ENCODE peak calls at places on chromosomes 16 and 17, in ten cellular contexts. One of them, this sample, is unnamed.

GRCh38 chr17:68748381-68748780 is 147.2 kb upstream of the FAM20A start:
- DNase-seq in HCT116: no peak
- DNase-seq in left ventricle myocardium inferior: no peak
- DNase-seq in HL-60: no peak
- DNase-seq in cardiac muscle cell: no peak
- DNase-seq in colonic mucosa: no peak
- DNase-seq in breast epithelium: no peak
- DNase-seq in PC-3: no peak
- DNase-seq in ovary: no peak
- DNase-seq in upper lobe of right lung: no peak
- DNase-seq in this sample: no peak

GRCh38 chr17:27853121-27853520 is 40.0 kb downstream of the LYRM9 start:
- DNase-seq in HCT116: no peak
- DNase-seq in left ventricle myocardium inferior: no peak
- DNase-seq in HL-60: no peak
- DNase-seq in cardiac muscle cell: no peak
- DNase-seq in colonic mucosa: no peak
- DNase-seq in breast epithelium: no peak
- DNase-seq in PC-3: peak; percentile 9
- DNase-seq in ovary: no peak
- DNase-seq in upper lobe of right lung: no peak
- DNase-seq in this sample: no peak

GRCh38 chr17:70166571-70166970 is 2.8 kb upstream of the KCNJ2 start:
- DNase-seq in HCT116: no peak
- DNase-seq in left ventricle myocardium inferior: no peak
- DNase-seq in HL-60: no peak
- DNase-seq in cardiac muscle cell: no peak
- DNase-seq in colonic mucosa: no peak
- DNase-seq in breast epithelium: no peak
- DNase-seq in PC-3: no peak
- DNase-seq in ovary: no peak
- DNase-seq in upper lobe of right lung: no peak
- DNase-seq in this sample: no peak

GRCh38 chr17:5533486-5534315 is 47.3 kb downstream of the MIS12 start:
- DNase-seq in HCT116: no peak
- DNase-seq in left ventricle myocardium inferior: no peak
- DNase-seq in HL-60: no peak
- DNase-seq in cardiac muscle cell: no peak
- DNase-seq in colonic mucosa: no peak
- DNase-seq in breast epithelium: no peak
- DNase-seq in PC-3: no peak
- DNase-seq in ovary: no peak
- DNase-seq in upper lobe of right lung: peak; percentile 26
- DNase-seq in this sample: no peak

GRCh38 chr17:28315846-28316705 is 2.9 kb upstream of the TMEM97 start:
- DNase-seq in HCT116: no peak
- DNase-seq in left ventricle myocardium inferior: no peak
- DNase-seq in HL-60: no peak
- DNase-seq in cardiac muscle cell: no peak
- DNase-seq in colonic mucosa: no peak
- DNase-seq in breast epithelium: no peak
- DNase-seq in PC-3: no peak
- DNase-seq in ovary: no peak
- DNase-seq in upper lobe of right lung: no peak
- DNase-seq in this sample: no peak

GRCh38 chr17:1264196-1264595 is 6.0 kb upstream of the BHLHA9 start:
- DNase-seq in HCT116: no peak
- DNase-seq in left ventricle myocardium inferior: no peak
- DNase-seq in HL-60: no peak
- DNase-seq in cardiac muscle cell: peak; percentile 15
- DNase-seq in colonic mucosa: no peak
- DNase-seq in breast epithelium: no peak
- DNase-seq in PC-3: no peak
- DNase-seq in ovary: no peak
- DNase-seq in upper lobe of right lung: no peak
- DNase-seq in this sample: no peak

GRCh38 chr17:80725532-80725931 is 180.9 kb downstream of the RPTOR start:
- DNase-seq in HCT116: no peak
- DNase-seq in left ventricle myocardium inferior: no peak
- DNase-seq in HL-60: no peak
- DNase-seq in cardiac muscle cell: peak; percentile 9
- DNase-seq in colonic mucosa: no peak
- DNase-seq in breast epithelium: no peak
- DNase-seq in PC-3: no peak
- DNase-seq in ovary: no peak
- DNase-seq in upper lobe of right lung: no peak
- DNase-seq in this sample: no peak

GRCh38 chr17:31388770-31389672 is 2.5 kb upstream of the RAB11FIP4 start:
- DNase-seq in HCT116: no peak
- DNase-seq in left ventricle myocardium inferior: no peak
- DNase-seq in HL-60: no peak
- DNase-seq in cardiac muscle cell: peak; percentile 33
- DNase-seq in colonic mucosa: no peak
- DNase-seq in breast epithelium: no peak
- DNase-seq in PC-3: peak; percentile 10
- DNase-seq in ovary: no peak
- DNase-seq in upper lobe of right lung: no peak
- DNase-seq in this sample: no peak

GRCh38 chr17:2390199-2390880 is 10.5 kb downstream of the MNT start:
- DNase-seq in HCT116: no peak
- DNase-seq in left ventricle myocardium inferior: no peak
- DNase-seq in HL-60: no peak
- DNase-seq in cardiac muscle cell: no peak
- DNase-seq in colonic mucosa: no peak
- DNase-seq in breast epithelium: no peak
- DNase-seq in PC-3: no peak
- DNase-seq in ovary: peak; percentile 45
- DNase-seq in upper lobe of right lung: no peak
- DNase-seq in this sample: peak; percentile 45

GRCh38 chr17:80065478-80066170 is 29.2 kb downstream of the CCDC40 start:
- DNase-seq in HCT116: no peak
- DNase-seq in left ventricle myocardium inferior: no peak
- DNase-seq in HL-60: no peak
- DNase-seq in cardiac muscle cell: no peak
- DNase-seq in colonic mucosa: no peak
- DNase-seq in breast epithelium: no peak
- DNase-seq in PC-3: no peak
- DNase-seq in ovary: no peak
- DNase-seq in upper lobe of right lung: no peak
- DNase-seq in this sample: no peak

GRCh38 chr16:66510298-66510697 is 39.6 kb downstream of the TK2 start:
- DNase-seq in HCT116: no peak
- DNase-seq in left ventricle myocardium inferior: no peak
- DNase-seq in HL-60: no peak
- DNase-seq in cardiac muscle cell: no peak
- DNase-seq in colonic mucosa: no peak
- DNase-seq in breast epithelium: no peak
- DNase-seq in PC-3: no peak
- DNase-seq in ovary: peak; percentile 44
- DNase-seq in upper lobe of right lung: no peak
- DNase-seq in this sample: no peak

GRCh38 chr16:66508914-66509496 is 40.9 kb downstream of the TK2 start:
- DNase-seq in HCT116: no peak
- DNase-seq in left ventricle myocardium inferior: no peak
- DNase-seq in HL-60: no peak
- DNase-seq in cardiac muscle cell: no peak
- DNase-seq in colonic mucosa: no peak
- DNase-seq in breast epithelium: no peak
- DNase-seq in PC-3: no peak
- DNase-seq in ovary: peak; percentile 35
- DNase-seq in upper lobe of right lung: no peak
- DNase-seq in this sample: no peak

GRCh38 chr16:66509576-66509975 is 40.3 kb downstream of the TK2 start:
- DNase-seq in HCT116: no peak
- DNase-seq in left ventricle myocardium inferior: no peak
- DNase-seq in HL-60: no peak
- DNase-seq in cardiac muscle cell: no peak
- DNase-seq in colonic mucosa: no peak
- DNase-seq in breast epithelium: no peak
- DNase-seq in PC-3: no peak
- DNase-seq in ovary: peak; percentile 39
- DNase-seq in upper lobe of right lung: no peak
- DNase-seq in this sample: no peak

GRCh38 chr16:66507731-66508239 is 42.1 kb downstream of the TK2 start:
- DNase-seq in HCT116: no peak
- DNase-seq in left ventricle myocardium inferior: no peak
- DNase-seq in HL-60: no peak
- DNase-seq in cardiac muscle cell: no peak
- DNase-seq in colonic mucosa: no peak
- DNase-seq in breast epithelium: no peak
- DNase-seq in PC-3: no peak
- DNase-seq in ovary: peak; percentile 19
- DNase-seq in upper lobe of right lung: no peak
- DNase-seq in this sample: no peak

GRCh38 chr16:66508261-66508913 is 41.5 kb downstream of the TK2 start:
- DNase-seq in HCT116: no peak
- DNase-seq in left ventricle myocardium inferior: no peak
- DNase-seq in HL-60: no peak
- DNase-seq in cardiac muscle cell: peak; percentile 34
- DNase-seq in colonic mucosa: no peak
- DNase-seq in breast epithelium: peak; percentile 60
- DNase-seq in PC-3: peak; percentile 95
- DNase-seq in ovary: peak; percentile 15
- DNase-seq in upper lobe of right lung: no peak
- DNase-seq in this sample: no peak
- H3K27me3 ChIP-seq in HCT116: no peaks in the 10 kb centered on the region
- H3K27me3 ChIP-seq in left ventricle myocardium inferior: no peaks in the 10 kb centered on the region
- H3K27me3 ChIP-seq in HL-60: no peaks in the 10 kb centered on the region
- H3K27me3 ChIP-seq in cardiac muscle cell: no peaks in the 10 kb centered on the region
- H3K27me3 ChIP-seq in colonic mucosa: no peaks in the 10 kb centered on the region
- H3K27me3 ChIP-seq in breast epithelium: no peaks in the 10 kb centered on the region
- H3K27me3 ChIP-seq in PC-3: no peaks in the 10 kb centered on the region
- H3K27me3 ChIP-seq in ovary: no peaks in the 10 kb centered on the region
- H3K27me3 ChIP-seq in upper lobe of right lung: no peaks in the 10 kb centered on the region
- H3K27me3 ChIP-seq in this sample: no peaks in the 10 kb centered on the region

GRCh38 chr17:77516902-77517301 is 376.1 kb downstream of the SEC14L1 start:
- DNase-seq in HCT116: no peak
- DNase-seq in left ventricle myocardium inferior: no peak
- DNase-seq in HL-60: no peak
- DNase-seq in cardiac muscle cell: peak; percentile 56
- DNase-seq in colonic mucosa: no peak
- DNase-seq in breast epithelium: no peak
- DNase-seq in PC-3: peak; percentile 75
- DNase-seq in ovary: no peak
- DNase-seq in upper lobe of right lung: peak; percentile 22
- DNase-seq in this sample: no peak
- H3K4me3 ChIP-seq in HCT116: no peak overlapping the region
- H3K4me3 ChIP-seq in left ventricle myocardium inferior: no peak overlapping the region
- H3K4me3 ChIP-seq in HL-60: no peak overlapping the region
- H3K4me3 ChIP-seq in cardiac muscle cell: no peak overlapping the region
- H3K4me3 ChIP-seq in colonic mucosa: no peak overlapping the region
- H3K4me3 ChIP-seq in breast epithelium: no peak overlapping the region
- H3K4me3 ChIP-seq in PC-3: no peak overlapping the region
- H3K4me3 ChIP-seq in ovary: no peak overlapping the region
- H3K4me3 ChIP-seq in upper lobe of right lung: no peak overlapping the region
- H3K4me3 ChIP-seq in this sample: no peak overlapping the region

DNA sequence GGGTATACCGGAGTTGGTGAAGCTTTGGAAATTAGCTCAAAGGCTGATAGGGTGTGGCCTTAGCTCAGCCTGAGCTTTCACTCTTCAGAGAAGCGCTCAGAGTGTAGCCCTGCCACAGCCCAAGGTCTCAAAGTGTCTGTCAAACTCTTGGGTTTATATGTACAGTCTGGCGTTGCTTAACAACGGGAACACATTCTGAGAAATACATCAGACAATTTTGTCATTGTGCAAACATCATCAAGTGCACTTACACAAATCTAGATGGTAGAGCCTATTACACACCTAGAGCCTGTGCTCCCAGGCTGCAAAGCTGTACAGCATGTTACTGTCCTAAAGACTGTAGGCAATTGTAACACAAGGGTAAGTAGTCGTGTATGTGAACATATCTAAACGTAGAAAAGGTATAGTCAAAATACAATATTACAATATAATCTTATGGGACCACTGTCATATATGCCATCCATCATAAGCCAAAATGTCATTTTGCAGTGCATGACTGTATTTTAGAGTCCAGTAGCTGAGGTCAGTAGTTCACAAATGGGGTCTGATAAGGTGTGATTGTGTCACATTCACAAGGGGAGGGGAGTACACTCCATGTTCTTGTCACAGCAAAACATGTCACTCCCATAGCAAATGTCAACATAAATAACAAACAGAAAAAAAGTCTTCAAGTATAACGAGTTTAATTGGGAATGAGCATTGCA is 20.7 kb downstream of the CHAD start:
- DNase-seq in HCT116: no peak
- DNase-seq in left ventricle myocardium inferior: no peak
- DNase-seq in HL-60: no peak
- DNase-seq in cardiac muscle cell: no peak
- DNase-seq in colonic mucosa: peak; percentile 66
- DNase-seq in breast epithelium: no peak
- DNase-seq in PC-3: peak; percentile 38
- DNase-seq in ovary: no peak
- DNase-seq in upper lobe of right lung: no peak
- DNase-seq in this sample: no peak
- TF ChIP-seq CTCF in HCT116: no peak
- TF ChIP-seq CTCF in left ventricle myocardium inferior: no peak
- TF ChIP-seq CTCF in HL-60: no peak
- TF ChIP-seq CTCF in cardiac muscle cell: no peak
- TF ChIP-seq CTCF in colonic mucosa: no peak
- TF ChIP-seq CTCF in breast epithelium: no peak
- TF ChIP-seq CTCF in PC-3: no peak
- TF ChIP-seq CTCF in ovary: no peak
- TF ChIP-seq CTCF in upper lobe of right lung: no peak
- TF ChIP-seq CTCF in this sample: no peak

GRCh38 chr16:68470461-68471150 is 22.3 kb upstream of the SMPD3 start:
- DNase-seq in HCT116: no peak
- DNase-seq in left ventricle myocardium inferior: peak; percentile 28
- DNase-seq in HL-60: peak; percentile 87
- DNase-seq in cardiac muscle cell: no peak
- DNase-seq in colonic mucosa: peak; percentile 42
- DNase-seq in breast epithelium: no peak
- DNase-seq in PC-3: no peak
- DNase-seq in ovary: no peak
- DNase-seq in upper lobe of right lung: peak; percentile 75
- DNase-seq in this sample: no peak

GRCh38 chr16:68475071-68475470 is 26.8 kb upstream of the SMPD3 start:
- DNase-seq in HCT116: no peak
- DNase-seq in left ventricle myocardium inferior: no peak
- DNase-seq in HL-60: no peak
- DNase-seq in cardiac muscle cell: no peak
- DNase-seq in colonic mucosa: no peak
- DNase-seq in breast epithelium: peak; percentile 43
- DNase-seq in PC-3: peak; percentile 67
- DNase-seq in ovary: no peak
- DNase-seq in upper lobe of right lung: no peak
- DNase-seq in this sample: no peak

GRCh38 chr16:68473358-68474064 is 25.2 kb upstream of the SMPD3 start:
- DNase-seq in HCT116: no peak
- DNase-seq in left ventricle myocardium inferior: no peak
- DNase-seq in HL-60: no peak
- DNase-seq in cardiac muscle cell: no peak
- DNase-seq in colonic mucosa: no peak
- DNase-seq in breast epithelium: no peak
- DNase-seq in PC-3: no peak
- DNase-seq in ovary: no peak
- DNase-seq in upper lobe of right lung: peak; percentile 69
- DNase-seq in this sample: no peak

GRCh38 chr16:68469728-68470460 is 21.6 kb upstream of the SMPD3 start:
- DNase-seq in HCT116: no peak
- DNase-seq in left ventricle myocardium inferior: no peak
- DNase-seq in HL-60: no peak
- DNase-seq in cardiac muscle cell: no peak
- DNase-seq in colonic mucosa: no peak
- DNase-seq in breast epithelium: no peak
- DNase-seq in PC-3: no peak
- DNase-seq in ovary: no peak
- DNase-seq in upper lobe of right lung: no peak
- DNase-seq in this sample: no peak

GRCh38 chr16:68472581-68472980 is 24.3 kb upstream of the SMPD3 start:
- DNase-seq in HCT116: no peak
- DNase-seq in left ventricle myocardium inferior: no peak
- DNase-seq in HL-60: no peak
- DNase-seq in cardiac muscle cell: no peak
- DNase-seq in colonic mucosa: no peak
- DNase-seq in breast epithelium: no peak
- DNase-seq in PC-3: no peak
- DNase-seq in ovary: no peak
- DNase-seq in upper lobe of right lung: no peak
- DNase-seq in this sample: no peak
- H3K27me3 ChIP-seq in HCT116: no peaks in the 10 kb centered on the region
- H3K27me3 ChIP-seq in left ventricle myocardium inferior: no peaks in the 10 kb centered on the region
- H3K27me3 ChIP-seq in HL-60: no peaks in the 10 kb centered on the region
- H3K27me3 ChIP-seq in cardiac muscle cell: no peaks in the 10 kb centered on the region
- H3K27me3 ChIP-seq in colonic mucosa: no peaks in the 10 kb centered on the region
- H3K27me3 ChIP-seq in breast epithelium: no peaks in the 10 kb centered on the region
- H3K27me3 ChIP-seq in PC-3: no peaks in the 10 kb centered on the region
- H3K27me3 ChIP-seq in ovary: no peaks in the 10 kb centered on the region
- H3K27me3 ChIP-seq in upper lobe of right lung: no peaks in the 10 kb centered on the region
- H3K27me3 ChIP-seq in this sample: no peaks in the 10 kb centered on the region

This sample was measured in psoas muscle.